ENCODE peak calls at places on chromosomes 16 and 17, in seven cellular contexts. M, Z, F, B, Y, P and I are unnamed samples.
A peak's percentile ranks its signal among the peaks of the same experiment; 100 is the strongest.

GRCh38 chr17:1146551-1147265 is 33.1 kb downstream of the ABR start:
- DNase-seq in Z (no peak), P (no peak), F (no peak), B (no peak), M (no peak), Y (no peak), I (no peak)

GRCh38 chr16:974606-975312 is 4.0 kb upstream of the LMF1 start:
- DNase-seq in Y (no peak), M (no peak), B (peak; percentile 14), F (no peak), Z (no peak), P (no peak), I (no peak)

GRCh38 chr16:15483857-15484256 is 49.5 kb downstream of the BMERB1 start:
- DNase-seq in Y (no peak), M (no peak), F (no peak), B (no peak), P (no peak), Z (no peak), I (no peak)

GRCh38 chr17:48441862-48442261 is 11.8 kb upstream of the SKAP1 start:
- DNase-seq in Z (no peak), P (no peak), B (no peak), F (no peak), Y (no peak), M (no peak), I (no peak)

GRCh38 chr17:4066210-4066609 is 76.6 kb downstream of the ZZEF1 start:
- DNase-seq in P (no peak), B (no peak), F (no peak), Z (no peak), Y (no peak), M (no peak), I (no peak)

GRCh38 chr16:53884748-53885147 is 180.8 kb downstream of the FTO start:
- DNase-seq in P (no peak), B (no peak), Y (no peak), F (no peak), Z (no peak), M (no peak), I (no peak)

GRCh38 chr16:50694206-50694605 is 800 bp downstream of the NOD2 start:
- DNase-seq in F (peak; percentile 43), P (no peak), Z (no peak), B (no peak), Y (no peak), M (no peak), I (no peak)

GRCh38 chr17:69417545-69418483 is 3.3 kb downstream of the MAP2K6 start:
- DNase-seq in B (no peak), Z (no peak), F (no peak), P (no peak), M (no peak), Y (no peak), I (no peak)

GRCh38 chr17:64497565-64498035 is 746 bp upstream of the POLG2 start:
- DNase-seq in F (no peak), M (no peak), P (no peak), Z (no peak), Y (no peak), B (no peak), I (no peak)

GRCh38 chr17:18356624-18357023 is 6.7 kb downstream of the SHMT1 start:
- DNase-seq in M (no peak), P (peak; percentile 88), F (no peak), Z (peak; percentile 91), B (no peak), Y (no peak), I (peak; percentile 69)

GRCh38 chr16:4495766-4496165 is 19.6 kb downstream of the HMOX2 start:
- DNase-seq in M (no peak), Y (no peak), Z (no peak), B (no peak), P (no peak), F (no peak), I (no peak)

GRCh38 chr16:87579691-87580090 is 22.6 kb upstream of the JPH3 start:
- DNase-seq in M (no peak), Z (no peak), P (no peak), Y (no peak), B (no peak), F (no peak), I (no peak)

GRCh38 chr17:62194401-62194800 is 129.3 kb upstream of the MED13 start:
- DNase-seq in Y (no peak), P (no peak), F (no peak), Z (no peak), M (no peak), B (no peak), I (no peak)

GRCh38 chr17:44759096-44759915 is 518 bp downstream of the ADAM11 start:
- DNase-seq in Y (no peak), B (no peak), P (no peak), Z (no peak), M (no peak), F (no peak), I (no peak)

GRCh38 chr16:10877472-10877946 is 507 bp downstream of the CIITA start:
- DNase-seq in M (no peak), F (peak; percentile 76), Z (no peak), B (no peak), P (no peak), Y (no peak), I (no peak)

GRCh38 chr16:11256657-11257130 is 690 bp upstream of the SOCS1 start:
- DNase-seq in P (peak; percentile 54), Y (peak; percentile 79), B (no peak), Z (peak; percentile 72), F (no peak), M (no peak), I (peak; percentile 39)

GRCh38 chr16:47617732-47618131 is 156.6 kb downstream of the PHKB start:
- DNase-seq in Z (no peak), P (peak; percentile 10), B (no peak), Y (no peak), M (peak; percentile 67), F (no peak), I (peak; percentile 24)

GRCh38 chr17:49343273-49343672 is 18.8 kb downstream of the ZNF652 start:
- DNase-seq in Y (no peak), B (no peak), P (peak; percentile 42), F (peak; percentile 26), M (no peak), Z (no peak), I (peak; percentile 32)

GRCh38 chr17:76170114-76170513 is 29.1 kb upstream of the FOXJ1 start:
- DNase-seq in F (no peak), Y (no peak), M (no peak), Z (no peak), P (no peak), B (no peak), I (no peak)

GRCh38 chr16:3074860-3075545 is 9.6 kb downstream of the IL32 start:
- DNase-seq in B (no peak), F (peak; percentile 93), Y (peak; percentile 45), M (no peak), P (no peak), Z (no peak), I (no peak)

GRCh38 chr16:88697831-88698693 is 8.1 kb downstream of the RNF166 start:
- DNase-seq in P (no peak), Y (no peak), B (no peak), M (no peak), Z (no peak), F (no peak), I (no peak)
- TF ChIP-seq CTCF in P (peak; percentile 19), Y (peak; percentile 20), B (peak; percentile 50), M (peak; percentile 75), Z (peak; percentile 38), F (peak; percentile 18), I (no peak)

GRCh38 chr16:22427556-22427955 is 53.1 kb upstream of the CDR2 start:
- DNase-seq in Y (no peak), M (no peak), P (no peak), F (no peak), B (no peak), Z (no peak), I (no peak)

GRCh38 chr16:22423716-22424115 is 49.3 kb upstream of the CDR2 start:
- DNase-seq in M (no peak), Y (no peak), F (peak; percentile 5), B (no peak), Z (peak; percentile 10), P (no peak), I (no peak)

GRCh38 chr16:22425036-22425801 is 50.8 kb upstream of the CDR2 start:
- DNase-seq in B (no peak), M (no peak), Z (peak; percentile 42), P (no peak), F (no peak), Y (peak; percentile 44), I (peak; percentile 60)

GRCh38 chr16:22425847-22426246 is 51.4 kb upstream of the CDR2 start:
- DNase-seq in M (no peak), P (no peak), Z (no peak), F (no peak), Y (no peak), B (no peak), I (no peak)

DNA sequence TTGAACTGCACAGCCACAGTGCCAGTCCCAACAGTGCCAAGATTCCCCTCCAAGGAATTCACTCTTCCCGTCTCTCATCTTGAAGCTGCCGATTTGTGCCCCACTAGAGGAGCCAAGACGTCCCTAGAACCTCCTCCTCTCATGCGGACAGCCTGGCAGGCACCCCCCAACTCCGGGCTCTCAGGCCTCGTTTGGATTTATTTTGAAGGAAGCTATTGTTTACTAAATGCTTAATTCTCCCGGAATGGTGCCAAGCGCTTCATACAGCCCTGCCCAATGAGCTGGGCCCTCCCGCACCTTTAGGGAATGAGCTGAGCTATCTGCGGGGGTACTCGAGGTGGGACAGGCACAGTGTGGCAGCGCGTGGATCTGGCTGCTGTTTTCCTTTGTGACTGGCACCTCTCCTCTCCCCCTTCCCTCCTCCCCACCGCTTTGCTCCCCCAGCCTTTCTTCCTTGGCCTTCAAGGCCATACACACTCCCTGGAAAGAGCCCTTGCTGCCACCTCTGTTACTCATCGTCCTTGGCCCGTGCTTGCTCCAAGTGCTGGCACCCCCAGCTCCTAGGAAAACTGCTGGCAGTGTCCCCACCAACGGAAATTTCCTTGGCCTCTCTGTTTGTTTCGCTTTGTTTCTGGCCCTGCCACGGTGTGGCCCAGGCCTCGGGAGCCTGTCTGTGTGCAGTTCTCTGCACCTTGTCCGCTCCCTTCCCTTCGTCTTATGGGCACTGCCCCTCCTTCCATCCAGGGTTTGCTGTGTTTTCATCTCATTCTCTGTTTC is 49.9 kb upstream of the CDR2 start:
- DNase-seq in Y (peak; percentile 35), P (peak; percentile 17), B (no peak), F (no peak), M (no peak), Z (peak; percentile 42), I (peak; percentile 74)
- H3K4me3 ChIP-seq in Y (no peak overlapping the region), P (no peak overlapping the region), B (no peak overlapping the region), F (no peak overlapping the region), M (no peak overlapping the region), Z (no peak overlapping the region), I (peak overlapping the region; percentile 44)

GRCh38 chr16:85332175-85332574 is 219.9 kb upstream of the CIBAR2 start:
- DNase-seq in M (no peak), P (no peak), Z (no peak), Y (no peak), F (no peak), B (no peak), I (no peak)
- TF ChIP-seq CTCF in M (no peak), P (no peak), Z (no peak), Y (no peak), F (no peak), B (no peak), I (no peak)

DNA sequence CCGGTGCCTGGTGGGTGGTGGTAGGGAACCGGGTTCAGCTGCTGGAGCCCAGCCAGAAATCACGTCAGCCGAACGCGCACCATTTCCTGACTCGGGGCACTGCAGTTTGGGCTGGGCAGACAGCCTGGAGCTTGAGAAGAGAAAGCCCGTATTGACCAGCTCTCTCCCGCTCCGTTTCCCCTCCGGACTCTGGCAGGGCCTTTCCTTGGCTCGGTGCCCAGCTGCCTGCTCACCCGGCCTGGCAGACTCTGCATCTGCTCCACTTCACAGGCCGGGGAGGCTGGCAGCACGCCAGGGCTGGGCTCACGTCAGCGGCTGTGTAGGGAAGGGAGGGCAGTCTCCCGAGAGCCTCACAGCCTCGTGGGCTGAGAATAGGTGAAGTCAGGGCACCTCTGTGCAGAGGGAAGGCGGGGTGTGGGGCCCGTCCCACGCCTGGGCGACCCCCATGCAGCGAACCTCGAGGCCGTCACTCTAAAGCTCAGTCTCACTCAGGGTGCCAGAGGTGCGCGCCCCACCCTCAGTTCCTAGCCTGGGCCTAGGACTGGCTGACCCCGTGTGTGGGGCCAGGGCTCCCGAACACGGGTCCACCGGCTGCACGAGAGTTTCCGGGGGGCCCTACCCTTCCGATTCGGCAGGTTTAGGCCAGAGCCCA is 59.1 kb downstream of the OR1D5 start:
- DNase-seq in Y (peak; percentile 99), F (peak; percentile 75), M (peak; percentile 78), P (peak; percentile 99), B (peak; percentile 93), Z (peak; percentile 100), I (peak; percentile 99)
- H3K4me3 ChIP-seq in Y (no peak overlapping the region), F (peak overlapping the region; percentile 18), M (no peak overlapping the region), P (no peak overlapping the region), B (no peak overlapping the region), Z (peak overlapping the region; percentile 2), I (peak overlapping the region; percentile 17)